ENCODE peak calls at places on chromosomes 1 and 21, in eight cellular contexts. U is hepatocyte; N is neuronal stem cell; W is HFF-Myc; L is H7; T is GM12865; H is AG09309; O is CD8-positive, alpha-beta memory T cell. G is an unnamed sample.

GRCh38 chr21:45991606-45992301 is 10.2 kb downstream of the COL6A1 start:
- DNase-seq in U (no peak), N (no peak), W (no peak), L (peak; percentile 59), T (no peak), H (no peak), O (no peak), G (peak; percentile 1)

GRCh38 chr1:221515496-221515895 is 226.4 kb downstream of the DUSP10 start:
- DNase-seq in U (no peak), N (no peak), W (no peak), L (no peak), T (no peak), H (no peak), O (no peak), G (no peak)

GRCh38 chr1:227893696-227894305 is 53.9 kb downstream of the WNT9A start:
- DNase-seq in U (no peak), N (no peak), W (no peak), L (no peak), T (no peak), H (no peak), O (no peak), G (no peak)

GRCh38 chr1:219120625-219121544 is 52.8 kb upstream of the LYPLAL1 start:
- DNase-seq in U (peak; percentile 47), N (no peak), W (peak; percentile 90), L (no peak), T (no peak), H (peak; percentile 84), O (no peak), G (no peak)

GRCh38 chr1:47866631-47867446 is 130.3 kb downstream of the TRABD2B start:
- DNase-seq in U (peak; percentile 56), N (no peak), W (no peak), L (no peak), T (no peak), H (no peak), O (no peak), G (no peak)

GRCh38 chr21:29939859-29940245 is at the start of gene GRIK1:
- DNase-seq in U (peak; percentile 39), N (peak; percentile 37), W (no peak), L (peak; percentile 30), T (no peak), H (no peak), O (no peak), G (no peak)

GRCh38 chr21:42061866-42062542 is 9.1 kb upstream of the UMODL1 start:
- DNase-seq in U (no peak), N (no peak), W (no peak), L (peak; percentile 72), T (no peak), H (no peak), O (peak; percentile 68), G (no peak)

GRCh38 chr1:176102243-176102642 is 104.8 kb downstream of the COP1 start:
- DNase-seq in U (peak; percentile 5), N (no peak), W (no peak), L (no peak), T (no peak), H (no peak), O (no peak), G (no peak)

GRCh38 chr1:35718492-35719336 is at the start of gene C1orf216:
- DNase-seq in U (peak; percentile 80), N (no peak), W (peak; percentile 42), L (peak; percentile 88), T (peak; percentile 73), H (peak; percentile 24), O (peak; percentile 46), G (peak; percentile 43)

GRCh38 chr1:46749921-46750404 is 31.0 kb upstream of the EFCAB14 start:
- DNase-seq in U (no peak), N (no peak), W (no peak), L (no peak), T (no peak), H (no peak), O (no peak), G (no peak)

GRCh38 chr1:173190101-173190895 is 16.8 kb downstream of the TNFSF4 start:
- DNase-seq in U (peak; percentile 80), N (no peak), W (peak; percentile 73), L (no peak), T (no peak), H (no peak), O (no peak), G (peak; percentile 55)

GRCh38 chr21:42315296-42315891 is at the start of gene TFF3:
- DNase-seq in U (peak; percentile 64), N (no peak), W (no peak), L (peak; percentile 41), T (no peak), H (no peak), O (no peak), G (no peak)

GRCh38 chr1:12232221-12232620 is 2.4 kb downstream of the VPS13D start:
- DNase-seq in U (no peak), N (no peak), W (no peak), L (no peak), T (no peak), H (no peak), O (no peak), G (no peak)

GRCh38 chr1:102833171-102833570 is 275.2 kb downstream of the COL11A1 start:
- DNase-seq in U (no peak), N (no peak), W (no peak), L (no peak), T (no peak), H (no peak), O (no peak), G (no peak)

GRCh38 chr1:31812158-31812829 is 3.5 kb downstream of the SPOCD1 start:
- DNase-seq in U (no peak), N (no peak), W (no peak), L (no peak), T (no peak), H (no peak), O (no peak), G (no peak)

GRCh38 chr1:213163278-213163711 is 112.3 kb downstream of the RPS6KC1 start:
- DNase-seq in U (no peak), N (no peak), W (no peak), L (no peak), T (no peak), H (peak; percentile 74), O (no peak), G (no peak)
- H3K4me3 ChIP-seq in U (no peak overlapping the region), N (no peak overlapping the region), W (no peak overlapping the region), L (no peak overlapping the region), T (no peak overlapping the region), H (no peak overlapping the region), O (no peak overlapping the region), G (no peak overlapping the region)

GRCh38 chr1:230326971-230327891 is 98.9 kb downstream of the PGBD5 start:
- DNase-seq in U (no peak), N (no peak), W (no peak), L (peak; percentile 65), T (no peak), H (no peak), O (no peak), G (no peak)
- H3K4me3 ChIP-seq in U (no peak overlapping the region), N (no peak overlapping the region), W (no peak overlapping the region), L (no peak overlapping the region), T (no peak overlapping the region), H (no peak overlapping the region), O (no peak overlapping the region), G (no peak overlapping the region)

GRCh38 chr1:151146072-151146415 is 387 bp downstream of the SEMA6C start:
- DNase-seq in U (peak; percentile 13), N (no peak), W (no peak), L (no peak), T (no peak), H (no peak), O (no peak), G (no peak)

GRCh38 chr1:151146416-151147131 is at the start of gene SEMA6C:
- DNase-seq in U (peak; percentile 94), N (peak; percentile 84), W (peak; percentile 54), L (peak; percentile 97), T (peak; percentile 85), H (no peak), O (peak; percentile 86), G (peak; percentile 78)

GRCh38 chr1:151145158-151146071 is 1.0 kb downstream of the SEMA6C start:
- DNase-seq in U (peak; percentile 44), N (no peak), W (no peak), L (peak; percentile 83), T (no peak), H (no peak), O (no peak), G (no peak)

GRCh38 chr1:151147685-151148084 is 1.3 kb upstream of the SEMA6C start:
- DNase-seq in U (peak; percentile 50), N (no peak), W (no peak), L (no peak), T (no peak), H (no peak), O (no peak), G (no peak)

DNA sequence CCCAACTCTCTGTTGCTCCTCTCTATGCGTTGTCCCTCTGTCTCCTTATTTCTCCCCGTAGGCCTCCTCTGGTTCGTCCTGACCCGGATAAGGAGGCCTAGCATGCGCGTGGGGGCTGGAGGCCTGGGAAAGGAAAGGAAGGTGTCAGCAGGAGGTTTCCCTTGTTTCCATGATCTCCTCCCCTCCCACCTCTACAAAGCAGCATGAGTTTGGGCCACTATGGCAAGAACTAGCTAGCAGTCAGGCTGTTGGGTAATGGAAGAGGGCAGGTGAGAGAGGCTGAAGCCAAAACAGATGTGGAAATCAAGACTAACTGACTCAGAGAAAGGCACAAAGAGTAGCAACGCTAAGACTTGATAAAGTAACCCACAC is 687 bp upstream of the SEMA6C start:
- DNase-seq in U (peak; percentile 31), N (no peak), W (no peak), L (no peak), T (no peak), H (no peak), O (no peak), G (no peak)
- H3K4me3 ChIP-seq in U (peak overlapping the region; percentile 58), N (peak overlapping the region; percentile 89), W (peak overlapping the region; percentile 51), L (peak overlapping the region; percentile 80), T (peak overlapping the region; percentile 55), H (peak overlapping the region; percentile 65), O (peak overlapping the region; percentile 92), G (peak overlapping the region; percentile 86)

GRCh38 chr1:234976880-234977680 is 151.6 kb downstream of the TOMM20 start:
- DNase-seq in U (no peak), N (no peak), W (no peak), L (no peak), T (no peak), H (no peak), O (no peak), G (no peak)

GRCh38 chr1:234979316-234980223 is 149.1 kb downstream of the TOMM20 start:
- DNase-seq in U (no peak), N (no peak), W (no peak), L (no peak), T (peak; percentile 65), H (no peak), O (no peak), G (no peak)

GRCh38 chr1:234975941-234976871 is 152.4 kb downstream of the TOMM20 start:
- DNase-seq in U (no peak), N (no peak), W (no peak), L (no peak), T (no peak), H (no peak), O (no peak), G (no peak)

GRCh38 chr1:234978397-234979291 is 150.0 kb downstream of the TOMM20 start:
- DNase-seq in U (peak; percentile 78), N (no peak), W (no peak), L (no peak), T (peak; percentile 94), H (no peak), O (peak; percentile 22), G (no peak)

DNA sequence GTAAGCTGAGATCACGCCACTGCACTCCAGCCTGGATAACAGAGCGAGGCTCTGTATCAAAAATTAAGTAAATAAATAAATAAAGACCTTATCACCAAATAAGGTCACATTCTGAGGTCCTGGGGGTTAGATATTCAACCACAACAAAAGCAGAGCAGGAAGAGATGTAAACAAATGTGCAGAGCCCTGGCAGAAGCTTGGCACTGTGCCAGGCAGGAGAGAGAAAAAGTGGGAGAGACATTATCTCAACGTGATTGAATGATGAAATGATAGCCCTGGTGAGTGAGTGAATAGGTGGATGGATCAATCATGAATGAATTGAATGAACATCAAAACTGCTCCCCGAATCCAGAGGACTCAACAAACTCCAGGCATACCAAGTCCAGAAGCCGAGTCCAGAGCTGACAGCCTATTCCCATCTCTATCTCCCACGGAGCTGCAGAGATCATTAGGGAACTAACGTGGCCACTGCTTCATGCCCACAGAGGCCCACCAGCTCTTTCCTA is 150.7 kb downstream of the TOMM20 start:
- DNase-seq in U (no peak), N (no peak), W (no peak), L (no peak), T (no peak), H (no peak), O (peak; percentile 28), G (no peak)
- H3K4me3 ChIP-seq in U (no peak overlapping the region), N (no peak overlapping the region), W (no peak overlapping the region), L (no peak overlapping the region), T (no peak overlapping the region), H (no peak overlapping the region), O (peak overlapping the region; percentile 36), G (no peak overlapping the region)